ENCODE peak calls at places on chromosome 3, in eight cellular contexts. One of them, this sample, is unnamed.

GRCh38 chr3:126850370-126851085 is 132.4 kb upstream of the PLXNA1 start:
- DNase-seq in NCI-H2029: no peak
- DNase-seq in neural crest cell: no peak
- DNase-seq in mesothelial cell of epicardium: peak
- DNase-seq in retina: peak
- DNase-seq in C1 segment of cervical spinal cord: no peak
- DNase-seq in NCI-H510A: no peak
- DNase-seq in activated CD8-positive, alpha-beta memory T cell treated with anti-CD3 and anti-CD28 coated beads, Interleukin-2, amount 50 U/mL, for 4 hours: no peak
- DNase-seq in this sample: peak

GRCh38 chr3:86845731-86846130 is 145.2 kb downstream of the VGLL3 start:
- DNase-seq in mesothelial cell of epicardium: no peak
- DNase-seq in NCI-H510A: no peak
- DNase-seq in retina: peak
- DNase-seq in NCI-H2029: no peak
- DNase-seq in C1 segment of cervical spinal cord: no peak
- DNase-seq in activated CD8-positive, alpha-beta memory T cell treated with anti-CD3 and anti-CD28 coated beads, Interleukin-2, amount 50 U/mL, for 4 hours: no peak
- DNase-seq in neural crest cell: no peak
- DNase-seq in this sample: no peak

GRCh38 chr3:112499328-112499727 is at the start of gene BTLA:
- DNase-seq in mesothelial cell of epicardium: no peak
- DNase-seq in retina: no peak
- DNase-seq in NCI-H510A: no peak
- DNase-seq in C1 segment of cervical spinal cord: no peak
- DNase-seq in NCI-H2029: no peak
- DNase-seq in neural crest cell: no peak
- DNase-seq in activated CD8-positive, alpha-beta memory T cell treated with anti-CD3 and anti-CD28 coated beads, Interleukin-2, amount 50 U/mL, for 4 hours: no peak
- DNase-seq in this sample: no peak

GRCh38 chr3:8768364-8769087 is 887 bp downstream of the OXTR start:
- DNase-seq in C1 segment of cervical spinal cord: no peak
- DNase-seq in neural crest cell: no peak
- DNase-seq in mesothelial cell of epicardium: no peak
- DNase-seq in NCI-H2029: no peak
- DNase-seq in retina: peak
- DNase-seq in NCI-H510A: no peak
- DNase-seq in activated CD8-positive, alpha-beta memory T cell treated with anti-CD3 and anti-CD28 coated beads, Interleukin-2, amount 50 U/mL, for 4 hours: no peak
- DNase-seq in this sample: no peak

GRCh38 chr3:65642903-65643302 is 395.8 kb downstream of the MAGI1 start:
- DNase-seq in neural crest cell: no peak
- DNase-seq in NCI-H2029: no peak
- DNase-seq in mesothelial cell of epicardium: no peak
- DNase-seq in NCI-H510A: no peak
- DNase-seq in activated CD8-positive, alpha-beta memory T cell treated with anti-CD3 and anti-CD28 coated beads, Interleukin-2, amount 50 U/mL, for 4 hours: no peak
- DNase-seq in retina: no peak
- DNase-seq in C1 segment of cervical spinal cord: no peak
- DNase-seq in this sample: no peak

GRCh38 chr3:195097331-195098255 is 173.4 kb downstream of the XXYLT1 start:
- DNase-seq in NCI-H2029: no peak
- DNase-seq in mesothelial cell of epicardium: no peak
- DNase-seq in C1 segment of cervical spinal cord: no peak
- DNase-seq in NCI-H510A: no peak
- DNase-seq in retina: peak
- DNase-seq in activated CD8-positive, alpha-beta memory T cell treated with anti-CD3 and anti-CD28 coated beads, Interleukin-2, amount 50 U/mL, for 4 hours: no peak
- DNase-seq in neural crest cell: no peak
- DNase-seq in this sample: no peak

GRCh38 chr3:138381413-138381901 is 33.1 kb downstream of the MRAS start:
- DNase-seq in mesothelial cell of epicardium: no peak
- DNase-seq in retina: no peak
- DNase-seq in C1 segment of cervical spinal cord: peak
- DNase-seq in neural crest cell: no peak
- DNase-seq in NCI-H510A: no peak
- DNase-seq in activated CD8-positive, alpha-beta memory T cell treated with anti-CD3 and anti-CD28 coated beads, Interleukin-2, amount 50 U/mL, for 4 hours: no peak
- DNase-seq in NCI-H2029: no peak
- DNase-seq in this sample: no peak

GRCh38 chr3:85560088-85560790 is 601.5 kb downstream of the CADM2 start:
- DNase-seq in retina: no peak
- DNase-seq in mesothelial cell of epicardium: no peak
- DNase-seq in C1 segment of cervical spinal cord: no peak
- DNase-seq in activated CD8-positive, alpha-beta memory T cell treated with anti-CD3 and anti-CD28 coated beads, Interleukin-2, amount 50 U/mL, for 4 hours: no peak
- DNase-seq in NCI-H2029: no peak
- DNase-seq in neural crest cell: no peak
- DNase-seq in NCI-H510A: no peak
- DNase-seq in this sample: peak

This sample was measured in skeletal muscle cell.